ENCODE peak calls at places on chromosomes 7 and 10, in nine cellular contexts. B, Z, N, K, A, Y, M, W and X are unnamed samples.

GRCh38 chr7:100888988-100889760 is at the start of gene UFSP1:
- DNase-seq in B (peak), Z (no peak), N (no peak), K (no peak), A (peak), Y (no peak), M (no peak), W (no peak), X (no peak)

GRCh38 chr7:78124221-78124620 is 325.6 kb downstream of the PHTF2 start:
- DNase-seq in B (no peak), Z (no peak), N (no peak), K (no peak), A (no peak), Y (no peak), M (no peak), W (no peak), X (no peak)

GRCh38 chr7:135169141-135169935 is 1.2 kb downstream of the CYREN start:
- DNase-seq in B (peak), Z (no peak), N (peak), K (no peak), A (peak), Y (no peak), M (no peak), W (peak), X (no peak)

GRCh38 chr7:15399446-15399845 is 162.4 kb downstream of the AGMO start:
- DNase-seq in B (no peak), Z (no peak), N (no peak), K (no peak), A (no peak), Y (no peak), M (no peak), W (peak), X (no peak)

GRCh38 chr7:151008511-151009323 is 15.6 kb downstream of the ATG9B start:
- DNase-seq in B (peak), Z (peak), N (peak), K (no peak), A (no peak), Y (no peak), M (no peak), W (peak), X (no peak)

GRCh38 chr10:108597031-108597430 is 1326.3 kb downstream of the XPNPEP1 start:
- DNase-seq in B (peak), Z (no peak), N (no peak), K (peak), A (no peak), Y (no peak), M (no peak), W (peak), X (no peak)

GRCh38 chr7:158275711-158276413 is 311.8 kb downstream of the PTPRN2 start:
- DNase-seq in B (no peak), Z (peak), N (no peak), K (no peak), A (no peak), Y (no peak), M (no peak), W (no peak), X (no peak)

GRCh38 chr7:89837515-89837914 is 316.8 kb upstream of the STEAP1 start:
- DNase-seq in B (peak), Z (no peak), N (no peak), K (peak), A (no peak), Y (no peak), M (peak), W (no peak), X (no peak)

GRCh38 chr7:84237533-84238173 is 43.1 kb upstream of the SEMA3A start:
- DNase-seq in B (peak), Z (no peak), N (no peak), K (peak), A (no peak), Y (no peak), M (no peak), W (peak), X (no peak)

GRCh38 chr10:33421789-33422188 is 87.3 kb upstream of the NRP1 start:
- DNase-seq in B (no peak), Z (no peak), N (no peak), K (peak), A (no peak), Y (peak), M (peak), W (peak), X (no peak)

GRCh38 chr10:29735628-29736324 is 101.0 kb upstream of the SVIL start:
- DNase-seq in B (peak), Z (peak), N (peak), K (no peak), A (peak), Y (peak), M (no peak), W (peak), X (peak)

GRCh38 chr10:45000138-45000763 is 472 bp upstream of the ZNF22 start:
- DNase-seq in B (no peak), Z (no peak), N (no peak), K (peak), A (no peak), Y (peak), M (no peak), W (peak), X (no peak)

GRCh38 chr10:44198780-44199097 is 186.2 kb downstream of the CXCL12 start:
- DNase-seq in B (no peak), Z (no peak), N (no peak), K (no peak), A (no peak), Y (no peak), M (no peak), W (peak), X (no peak)

GRCh38 chr7:30252885-30253795 is 31.3 kb upstream of the ZNRF2 start:
- DNase-seq in B (peak), Z (no peak), N (no peak), K (no peak), A (peak), Y (no peak), M (peak), W (no peak), X (no peak)

GRCh38 chr7:24784292-24784691 is 27.0 kb upstream of the GSDME start:
- DNase-seq in B (no peak), Z (no peak), N (no peak), K (no peak), A (no peak), Y (no peak), M (no peak), W (no peak), X (no peak)

GRCh38 chr10:96501985-96502384 is 11.7 kb downstream of the TLL2 start:
- DNase-seq in B (peak), Z (no peak), N (no peak), K (no peak), A (no peak), Y (no peak), M (no peak), W (no peak), X (no peak)

GRCh38 chr10:129531969-129532660 is 65.1 kb downstream of the MGMT start:
- DNase-seq in B (no peak), Z (no peak), N (no peak), K (no peak), A (no peak), Y (no peak), M (no peak), W (no peak), X (no peak)